ENCODE peak calls at places on chromosome 9, in eight cellular contexts. One of them, this sample, is unnamed.

GRCh38 chr9:69377291-69377690 is 52.3 kb downstream of the ENTREP1 start:
- DNase-seq in LNCaP clone FGC: no peak
- DNase-seq in CD8-positive, alpha-beta T cell: no peak
- DNase-seq in GM13977: no peak
- DNase-seq in ovary: no peak
- DNase-seq in heart left ventricle: no peak
- DNase-seq in mammary epithelial cell: no peak
- DNase-seq in choroid plexus epithelial cell: no peak
- DNase-seq in this sample: no peak

GRCh38 chr9:82271099-82271498 is 282.5 kb downstream of the SPATA31D1 start:
- DNase-seq in heart left ventricle: no peak
- DNase-seq in choroid plexus epithelial cell: peak; percentile 49
- DNase-seq in mammary epithelial cell: peak; percentile 55
- DNase-seq in GM13977: no peak
- DNase-seq in LNCaP clone FGC: no peak
- DNase-seq in CD8-positive, alpha-beta T cell: no peak
- DNase-seq in ovary: no peak
- DNase-seq in this sample: no peak

GRCh38 chr9:131422241-131422792 is 28.4 kb downstream of the PRRC2B start:
- DNase-seq in mammary epithelial cell: peak; percentile 49
- DNase-seq in ovary: no peak
- DNase-seq in heart left ventricle: no peak
- DNase-seq in CD8-positive, alpha-beta T cell: no peak
- DNase-seq in choroid plexus epithelial cell: peak; percentile 43
- DNase-seq in GM13977: no peak
- DNase-seq in LNCaP clone FGC: peak; percentile 84
- DNase-seq in this sample: no peak

GRCh38 chr9:115939065-115939765 is 214.4 kb upstream of the PAPPA start:
- DNase-seq in GM13977: no peak
- DNase-seq in mammary epithelial cell: peak; percentile 91
- DNase-seq in LNCaP clone FGC: no peak
- DNase-seq in ovary: no peak
- DNase-seq in CD8-positive, alpha-beta T cell: no peak
- DNase-seq in heart left ventricle: no peak
- DNase-seq in choroid plexus epithelial cell: peak; percentile 84
- DNase-seq in this sample: no peak

GRCh38 chr9:69342769-69343168 is 17.8 kb downstream of the ENTREP1 start:
- DNase-seq in heart left ventricle: no peak
- DNase-seq in LNCaP clone FGC: no peak
- DNase-seq in choroid plexus epithelial cell: no peak
- DNase-seq in CD8-positive, alpha-beta T cell: no peak
- DNase-seq in GM13977: no peak
- DNase-seq in ovary: no peak
- DNase-seq in mammary epithelial cell: peak; percentile 45
- DNase-seq in this sample: no peak

GRCh38 chr9:130446111-130446861 is 1.5 kb downstream of the ASS1 start:
- DNase-seq in heart left ventricle: peak; percentile 95
- DNase-seq in LNCaP clone FGC: no peak
- DNase-seq in ovary: peak; percentile 95
- DNase-seq in CD8-positive, alpha-beta T cell: no peak
- DNase-seq in choroid plexus epithelial cell: peak; percentile 94
- DNase-seq in GM13977: no peak
- DNase-seq in mammary epithelial cell: peak; percentile 23
- DNase-seq in this sample: no peak

GRCh38 chr9:5013379-5013778 is 28.3 kb downstream of the JAK2 start:
- DNase-seq in heart left ventricle: no peak
- DNase-seq in mammary epithelial cell: no peak
- DNase-seq in ovary: no peak
- DNase-seq in GM13977: no peak
- DNase-seq in CD8-positive, alpha-beta T cell: no peak
- DNase-seq in choroid plexus epithelial cell: peak; percentile 36
- DNase-seq in LNCaP clone FGC: no peak
- DNase-seq in this sample: no peak

GRCh38 chr9:133406480-133407307 is 11.1 kb downstream of the REXO4 start:
- DNase-seq in CD8-positive, alpha-beta T cell: peak; percentile 65
- DNase-seq in GM13977: peak; percentile 86
- DNase-seq in mammary epithelial cell: peak; percentile 58
- DNase-seq in heart left ventricle: peak; percentile 74
- DNase-seq in LNCaP clone FGC: peak; percentile 21
- DNase-seq in choroid plexus epithelial cell: peak; percentile 85
- DNase-seq in ovary: peak; percentile 72
- DNase-seq in this sample: peak; percentile 90

GRCh38 chr9:70963554-70963953 is 157.9 kb downstream of the TRPM3 start:
- DNase-seq in mammary epithelial cell: no peak
- DNase-seq in CD8-positive, alpha-beta T cell: no peak
- DNase-seq in LNCaP clone FGC: no peak
- DNase-seq in ovary: no peak
- DNase-seq in choroid plexus epithelial cell: no peak
- DNase-seq in heart left ventricle: no peak
- DNase-seq in GM13977: no peak
- DNase-seq in this sample: no peak

GRCh38 chr9:101561740-101562139 is 28.1 kb downstream of the RNF20 start:
- DNase-seq in ovary: no peak
- DNase-seq in CD8-positive, alpha-beta T cell: no peak
- DNase-seq in choroid plexus epithelial cell: no peak
- DNase-seq in GM13977: no peak
- DNase-seq in LNCaP clone FGC: no peak
- DNase-seq in mammary epithelial cell: no peak
- DNase-seq in heart left ventricle: no peak
- DNase-seq in this sample: no peak

GRCh38 chr9:14396171-14396570 is 82.2 kb upstream of the NFIB start:
- DNase-seq in heart left ventricle: peak; percentile 52
- DNase-seq in LNCaP clone FGC: no peak
- DNase-seq in mammary epithelial cell: no peak
- DNase-seq in CD8-positive, alpha-beta T cell: no peak
- DNase-seq in choroid plexus epithelial cell: no peak
- DNase-seq in GM13977: no peak
- DNase-seq in ovary: no peak
- DNase-seq in this sample: no peak

GRCh38 chr9:37551888-37552287 is 24.3 kb downstream of the FBXO10 start:
- DNase-seq in mammary epithelial cell: no peak
- DNase-seq in choroid plexus epithelial cell: no peak
- DNase-seq in heart left ventricle: no peak
- DNase-seq in CD8-positive, alpha-beta T cell: no peak
- DNase-seq in GM13977: no peak
- DNase-seq in LNCaP clone FGC: no peak
- DNase-seq in ovary: no peak
- DNase-seq in this sample: no peak

GRCh38 chr9:69173891-69174644 is at the start of gene TJP2:
- DNase-seq in ovary: peak; percentile 81
- DNase-seq in mammary epithelial cell: peak; percentile 84
- DNase-seq in choroid plexus epithelial cell: peak; percentile 81
- DNase-seq in GM13977: peak; percentile 80
- DNase-seq in LNCaP clone FGC: no peak
- DNase-seq in CD8-positive, alpha-beta T cell: no peak
- DNase-seq in heart left ventricle: peak; percentile 87
- DNase-seq in this sample: peak; percentile 81

GRCh38 chr9:95793924-95794828 is 81.3 kb upstream of the ERCC6L2 start:
- DNase-seq in LNCaP clone FGC: no peak
- DNase-seq in CD8-positive, alpha-beta T cell: no peak
- DNase-seq in choroid plexus epithelial cell: peak; percentile 96
- DNase-seq in ovary: no peak
- DNase-seq in GM13977: no peak
- DNase-seq in mammary epithelial cell: peak; percentile 19
- DNase-seq in heart left ventricle: no peak
- DNase-seq in this sample: no peak

GRCh38 chr9:86434039-86434726 is 80.0 kb upstream of the TUT7 start:
- DNase-seq in LNCaP clone FGC: no peak
- DNase-seq in ovary: peak; percentile 57
- DNase-seq in heart left ventricle: peak; percentile 25
- DNase-seq in choroid plexus epithelial cell: peak; percentile 90
- DNase-seq in CD8-positive, alpha-beta T cell: no peak
- DNase-seq in mammary epithelial cell: peak; percentile 35
- DNase-seq in GM13977: peak; percentile 49
- DNase-seq in this sample: peak; percentile 57

GRCh38 chr9:69018688-69019087 is 4.8 kb upstream of the PRKACG start:
- DNase-seq in GM13977: no peak
- DNase-seq in choroid plexus epithelial cell: no peak
- DNase-seq in CD8-positive, alpha-beta T cell: no peak
- DNase-seq in heart left ventricle: no peak
- DNase-seq in LNCaP clone FGC: no peak
- DNase-seq in mammary epithelial cell: no peak
- DNase-seq in ovary: no peak
- DNase-seq in this sample: no peak

GRCh38 chr9:99167120-99167519 is 54.6 kb downstream of the ALG2 start:
- DNase-seq in CD8-positive, alpha-beta T cell: no peak
- DNase-seq in mammary epithelial cell: no peak
- DNase-seq in choroid plexus epithelial cell: no peak
- DNase-seq in GM13977: no peak
- DNase-seq in ovary: no peak
- DNase-seq in LNCaP clone FGC: no peak
- DNase-seq in heart left ventricle: no peak
- DNase-seq in this sample: no peak

GRCh38 chr9:15104826-15105420 is 194.7 kb upstream of the FREM1 start:
- DNase-seq in heart left ventricle: no peak
- DNase-seq in choroid plexus epithelial cell: peak; percentile 65
- DNase-seq in CD8-positive, alpha-beta T cell: no peak
- DNase-seq in GM13977: peak; percentile 24
- DNase-seq in ovary: no peak
- DNase-seq in mammary epithelial cell: peak; percentile 20
- DNase-seq in LNCaP clone FGC: peak; percentile 17
- DNase-seq in this sample: peak; percentile 36

GRCh38 chr9:110197330-110198187 is 10.4 kb downstream of the C9orf152 start:
- DNase-seq in mammary epithelial cell: no peak
- DNase-seq in GM13977: no peak
- DNase-seq in choroid plexus epithelial cell: no peak
- DNase-seq in LNCaP clone FGC: no peak
- DNase-seq in heart left ventricle: no peak
- DNase-seq in ovary: no peak
- DNase-seq in CD8-positive, alpha-beta T cell: no peak
- DNase-seq in this sample: no peak

GRCh38 chr9:70477146-70477745 is 62.8 kb upstream of the KLF9 start:
- DNase-seq in CD8-positive, alpha-beta T cell: no peak
- DNase-seq in ovary: no peak
- DNase-seq in heart left ventricle: no peak
- DNase-seq in choroid plexus epithelial cell: no peak
- DNase-seq in GM13977: no peak
- DNase-seq in LNCaP clone FGC: no peak
- DNase-seq in mammary epithelial cell: peak; percentile 80
- DNase-seq in this sample: no peak

GRCh38 chr9:124251605-124252366 is 6.0 kb upstream of the NEK6 start:
- DNase-seq in CD8-positive, alpha-beta T cell: no peak
- DNase-seq in GM13977: no peak
- DNase-seq in ovary: peak; percentile 4
- DNase-seq in choroid plexus epithelial cell: peak; percentile 47
- DNase-seq in heart left ventricle: no peak
- DNase-seq in LNCaP clone FGC: no peak
- DNase-seq in mammary epithelial cell: no peak
- DNase-seq in this sample: no peak

DNA sequence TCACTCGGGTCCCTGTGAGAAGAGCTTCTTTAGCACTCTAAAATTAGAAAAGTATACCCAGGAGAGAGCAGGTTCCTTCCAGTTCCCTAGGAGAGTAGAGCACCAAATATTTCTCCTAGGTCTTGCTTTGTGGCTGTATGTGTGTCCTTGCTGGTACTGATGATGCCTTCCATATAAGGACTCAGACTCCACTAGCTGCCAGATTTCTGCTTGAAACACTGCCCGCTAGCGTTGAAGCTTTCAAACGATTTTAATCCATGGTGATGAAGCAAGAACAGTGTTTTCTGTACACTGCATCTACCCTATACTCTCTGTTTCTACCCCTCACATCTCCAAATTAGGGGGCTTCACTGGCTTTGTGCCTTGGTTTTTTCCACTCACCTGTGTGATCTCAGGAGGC is 2.4 kb upstream of the SMC2 start:
- DNase-seq in GM13977: peak; percentile 17
- DNase-seq in LNCaP clone FGC: no peak
- DNase-seq in heart left ventricle: peak; percentile 53
- DNase-seq in mammary epithelial cell: peak; percentile 24
- DNase-seq in choroid plexus epithelial cell: peak; percentile 27
- DNase-seq in CD8-positive, alpha-beta T cell: no peak
- DNase-seq in ovary: no peak
- DNase-seq in this sample: peak; percentile 27
- TF ChIP-seq CTCF in GM13977: no peak
- TF ChIP-seq CTCF in LNCaP clone FGC: peak; percentile 14
- TF ChIP-seq CTCF in heart left ventricle: peak; percentile 40
- TF ChIP-seq CTCF in mammary epithelial cell: no peak
- TF ChIP-seq CTCF in choroid plexus epithelial cell: no peak
- TF ChIP-seq CTCF in CD8-positive, alpha-beta T cell: no peak
- TF ChIP-seq CTCF in ovary: no peak
- TF ChIP-seq CTCF in this sample: peak; percentile 49

GRCh38 chr9:113153599-113153998 is 2.8 kb downstream of the SLC31A2 start:
- DNase-seq in ovary: no peak
- DNase-seq in heart left ventricle: no peak
- DNase-seq in GM13977: no peak
- DNase-seq in CD8-positive, alpha-beta T cell: no peak
- DNase-seq in choroid plexus epithelial cell: no peak
- DNase-seq in LNCaP clone FGC: no peak
- DNase-seq in mammary epithelial cell: no peak
- DNase-seq in this sample: no peak

GRCh38 chr9:113150670-113151591 is at the start of gene SLC31A2:
- DNase-seq in LNCaP clone FGC: peak; percentile 33
- DNase-seq in choroid plexus epithelial cell: peak; percentile 77
- DNase-seq in heart left ventricle: peak; percentile 95
- DNase-seq in mammary epithelial cell: peak; percentile 84
- DNase-seq in ovary: peak; percentile 86
- DNase-seq in CD8-positive, alpha-beta T cell: peak; percentile 61
- DNase-seq in GM13977: peak; percentile 93
- DNase-seq in this sample: peak; percentile 94

GRCh38 chr9:113154471-113154870 is 3.7 kb downstream of the SLC31A2 start:
- DNase-seq in CD8-positive, alpha-beta T cell: no peak
- DNase-seq in choroid plexus epithelial cell: peak; percentile 68
- DNase-seq in heart left ventricle: no peak
- DNase-seq in LNCaP clone FGC: no peak
- DNase-seq in mammary epithelial cell: peak; percentile 86
- DNase-seq in ovary: no peak
- DNase-seq in GM13977: no peak
- DNase-seq in this sample: no peak

GRCh38 chr9:113151696-113152630 is 1.2 kb downstream of the SLC31A2 start:
- DNase-seq in choroid plexus epithelial cell: no peak
- DNase-seq in CD8-positive, alpha-beta T cell: no peak
- DNase-seq in GM13977: no peak
- DNase-seq in ovary: no peak
- DNase-seq in LNCaP clone FGC: no peak
- DNase-seq in heart left ventricle: no peak
- DNase-seq in mammary epithelial cell: peak; percentile 25
- DNase-seq in this sample: no peak

GRCh38 chr9:113152699-113153098 is 1.9 kb downstream of the SLC31A2 start:
- DNase-seq in ovary: no peak
- DNase-seq in GM13977: no peak
- DNase-seq in mammary epithelial cell: peak; percentile 95
- DNase-seq in heart left ventricle: no peak
- DNase-seq in CD8-positive, alpha-beta T cell: no peak
- DNase-seq in LNCaP clone FGC: no peak
- DNase-seq in choroid plexus epithelial cell: no peak
- DNase-seq in this sample: no peak
- TF ChIP-seq CTCF in ovary: no peak
- TF ChIP-seq CTCF in GM13977: no peak
- TF ChIP-seq CTCF in mammary epithelial cell: no peak
- TF ChIP-seq CTCF in heart left ventricle: no peak
- TF ChIP-seq CTCF in CD8-positive, alpha-beta T cell: no peak
- TF ChIP-seq CTCF in LNCaP clone FGC: no peak
- TF ChIP-seq CTCF in choroid plexus epithelial cell: no peak
- TF ChIP-seq CTCF in this sample: no peak

GRCh38 chr9:16964228-16964627 is 93.8 kb upstream of the BNC2 start:
- DNase-seq in ovary: no peak
- DNase-seq in GM13977: no peak
- DNase-seq in heart left ventricle: no peak
- DNase-seq in LNCaP clone FGC: no peak
- DNase-seq in mammary epithelial cell: peak; percentile 62
- DNase-seq in CD8-positive, alpha-beta T cell: no peak
- DNase-seq in choroid plexus epithelial cell: peak; percentile 99
- DNase-seq in this sample: no peak
- TF ChIP-seq CTCF in ovary: no peak
- TF ChIP-seq CTCF in GM13977: no peak
- TF ChIP-seq CTCF in heart left ventricle: no peak
- TF ChIP-seq CTCF in LNCaP clone FGC: no peak
- TF ChIP-seq CTCF in mammary epithelial cell: no peak
- TF ChIP-seq CTCF in CD8-positive, alpha-beta T cell: no peak
- TF ChIP-seq CTCF in choroid plexus epithelial cell: no peak
- TF ChIP-seq CTCF in this sample: no peak

GRCh38 chr9:108434036-108434435 is 421.8 kb downstream of the ACTL7B start:
- DNase-seq in CD8-positive, alpha-beta T cell: no peak
- DNase-seq in heart left ventricle: no peak
- DNase-seq in GM13977: no peak
- DNase-seq in ovary: no peak
- DNase-seq in mammary epithelial cell: no peak
- DNase-seq in LNCaP clone FGC: no peak
- DNase-seq in choroid plexus epithelial cell: no peak
- DNase-seq in this sample: no peak
- TF ChIP-seq CTCF in CD8-positive, alpha-beta T cell: no peak
- TF ChIP-seq CTCF in heart left ventricle: peak; percentile 16
- TF ChIP-seq CTCF in GM13977: no peak
- TF ChIP-seq CTCF in ovary: no peak
- TF ChIP-seq CTCF in mammary epithelial cell: peak; percentile 2
- TF ChIP-seq CTCF in LNCaP clone FGC: no peak
- TF ChIP-seq CTCF in choroid plexus epithelial cell: no peak
- TF ChIP-seq CTCF in this sample: no peak